ENCODE peak calls at places on chromosomes 11 and 22, in seven cellular contexts. L is stimulated activated CD4-positive, alpha-beta T cell treated with anti-CD3 and anti-CD28 coated beads, Interleukin-4, amount 100 ng/mL, for 24 hours; B is T-helper 9 cell; C is T-helper 2 cell; P is fibroblast of the aortic adventitia; D is glomerular endothelial cell; K is PC-9. Z is an unnamed sample.

GRCh38 chr22:34490911-34491310 is 570.6 kb upstream of the LARGE1 start:
- DNase-seq in L (no peak), K (no peak), P (no peak), B (no peak), C (no peak), D (no peak), Z (no peak)

GRCh38 chr11:127643659-127644058 is 643.1 kb upstream of the KIRREL3 start:
- DNase-seq in K (no peak), C (no peak), P (no peak), L (no peak), D (no peak), B (no peak), Z (no peak)

GRCh38 chr11:46210133-46210636 is 67.3 kb upstream of the CREB3L1 start:
- DNase-seq in K (peak; percentile 82), C (peak; percentile 31), B (no peak), P (peak; percentile 78), D (peak; percentile 7), L (no peak), Z (peak; percentile 85)

GRCh38 chr11:119295178-119295577 is 21.8 kb downstream of the MCAM start:
- DNase-seq in L (no peak), D (no peak), B (no peak), P (peak; percentile 12), C (peak; percentile 25), K (no peak), Z (no peak)

GRCh38 chr11:2997406-2997805 is 5.3 kb upstream of the NAP1L4 start:
- DNase-seq in C (no peak), L (no peak), K (no peak), B (no peak), D (no peak), P (no peak), Z (no peak)

GRCh38 chr11:16321148-16321547 is 35.2 kb downstream of the SOX6 start:
- DNase-seq in C (no peak), K (no peak), L (no peak), P (no peak), D (no peak), B (no peak), Z (no peak)

GRCh38 chr11:96341237-96342130 is 1.5 kb downstream of the MAML2 start:
- DNase-seq in C (peak; percentile 83), K (peak; percentile 75), D (no peak), B (peak; percentile 59), L (peak; percentile 58), P (peak; percentile 63), Z (no peak)

GRCh38 chr22:28674121-28674563 is 5.5 kb downstream of the TTC28 start:
- DNase-seq in B (no peak), K (peak; percentile 52), P (peak; percentile 21), D (no peak), L (peak; percentile 33), C (peak; percentile 88), Z (peak; percentile 57)

GRCh38 chr11:116578971-116579687 is 193.7 kb downstream of the BUD13 start:
- DNase-seq in K (no peak), C (no peak), P (peak; percentile 50), D (no peak), B (no peak), L (no peak), Z (no peak)

GRCh38 chr11:61764606-61765260 is 12.3 kb downstream of the MYRF start:
- DNase-seq in D (no peak), B (no peak), C (no peak), K (no peak), P (peak; percentile 16), L (no peak), Z (no peak)

GRCh38 chr11:36564376-36565032 is 3.3 kb upstream of the RAG1 start:
- DNase-seq in K (no peak), B (peak; percentile 19), L (peak; percentile 34), P (peak; percentile 77), D (peak; percentile 34), C (peak; percentile 60), Z (peak; percentile 88)

GRCh38 chr22:24727218-24727851 is 47.2 kb downstream of the PIWIL3 start:
- DNase-seq in K (peak; percentile 85), C (no peak), L (no peak), B (no peak), D (peak; percentile 94), P (peak; percentile 83), Z (peak; percentile 31)

GRCh38 chr11:117879516-117880480 is 3.3 kb upstream of the FXYD6 start:
- DNase-seq in C (no peak), P (no peak), B (no peak), K (no peak), L (no peak), D (no peak), Z (no peak)

GRCh38 chr11:75925785-75926164 is 110.8 kb downstream of the UVRAG start:
- DNase-seq in K (no peak), B (no peak), D (no peak), P (peak; percentile 26), C (no peak), L (no peak), Z (peak; percentile 23)

GRCh38 chr22:46879083-46879482 is 116.6 kb downstream of the TBC1D22A start:
- DNase-seq in L (no peak), K (peak; percentile 5), P (peak; percentile 24), D (no peak), C (no peak), B (no peak), Z (peak; percentile 85)

GRCh38 chr11:9210922-9211320 is 54.2 kb downstream of the DENND5A start:
- DNase-seq in C (peak; percentile 59), K (no peak), L (peak; percentile 4), D (no peak), B (no peak), P (peak; percentile 55), Z (no peak)

GRCh38 chr11:1130276-1131032 is 27.3 kb upstream of the MUC5AC start:
- DNase-seq in P (no peak), D (no peak), L (no peak), B (no peak), C (no peak), K (no peak), Z (peak; percentile 57)

GRCh38 chr11:119376197-119376847 is 5.2 kb downstream of the USP2 start:
- DNase-seq in B (no peak), K (no peak), D (no peak), L (no peak), C (no peak), P (no peak), Z (no peak)

GRCh38 chr11:726278-726915 is 20.4 kb downstream of the EPS8L2 start:
- DNase-seq in K (peak; percentile 85), L (peak; percentile 49), B (peak; percentile 39), P (peak; percentile 49), C (peak; percentile 77), D (no peak), Z (peak; percentile 94)

GRCh38 chr11:19088791-19089190 is 28.2 kb upstream of the ZDHHC13 start:
- DNase-seq in B (no peak), L (no peak), P (no peak), D (no peak), K (no peak), C (no peak), Z (peak; percentile 73)

GRCh38 chr22:32080904-32081303 is 37.8 kb downstream of the SLC5A1 start:
- DNase-seq in K (peak; percentile 54), D (no peak), P (peak; percentile 68), C (peak; percentile 48), L (peak; percentile 34), B (no peak), Z (peak; percentile 73)

GRCh38 chr22:36358533-36359171 is 29.1 kb downstream of the MYH9 start:
- DNase-seq in L (no peak), P (peak; percentile 42), C (no peak), D (no peak), K (peak; percentile 53), B (no peak), Z (peak; percentile 45)

GRCh38 chr11:1202154-1202775 is 20.6 kb upstream of the MUC5B start:
- DNase-seq in L (no peak), P (no peak), K (no peak), B (no peak), D (no peak), C (no peak), Z (peak; percentile 93)

GRCh38 chr11:124823512-124824376 is 23.5 kb upstream of the MSANTD2 start:
- DNase-seq in D (no peak), B (no peak), L (no peak), C (no peak), P (no peak), K (no peak), Z (no peak)

GRCh38 chr11:46597155-46597554 is 3.3 kb upstream of the AMBRA1 start:
- DNase-seq in K (no peak), B (no peak), P (no peak), C (no peak), L (no peak), D (no peak), Z (no peak)

GRCh38 chr11:67612751-67613150 is 6.0 kb downstream of the NDUFV1 start:
- DNase-seq in D (no peak), C (no peak), K (no peak), B (no peak), P (no peak), L (no peak), Z (no peak)

GRCh38 chr22:47175761-47176359 is 413.4 kb downstream of the TBC1D22A start:
- DNase-seq in P (no peak), K (no peak), D (no peak), L (no peak), C (no peak), B (no peak), Z (peak; percentile 76)

Z was measured in osteoblast.